ENCODE peak calls at places on chromosomes 5 and 9, in six cellular contexts. One of them, this sample, is unnamed.

GRCh38 chr9:14314424-14314928 is 535 bp upstream of the NFIB start:
- DNase-seq in astrocyte: peak
- DNase-seq in IMR-90: peak
- DNase-seq in fibroblast of lung: peak
- DNase-seq in mammary epithelial cell: peak
- DNase-seq in endothelial cell of umbilical vein: peak
- DNase-seq in this sample: peak

GRCh38 chr5:106092455-106092854 is 1578.3 kb downstream of the EFNA5 start:
- DNase-seq in astrocyte: peak
- DNase-seq in IMR-90: no peak
- DNase-seq in fibroblast of lung: peak
- DNase-seq in mammary epithelial cell: no peak
- DNase-seq in endothelial cell of umbilical vein: no peak
- DNase-seq in this sample: no peak

GRCh38 chr5:43207601-43208000 is 15.6 kb downstream of the NIM1K start:
- DNase-seq in astrocyte: peak
- DNase-seq in IMR-90: peak
- DNase-seq in fibroblast of lung: peak
- DNase-seq in mammary epithelial cell: no peak
- DNase-seq in endothelial cell of umbilical vein: no peak
- DNase-seq in this sample: no peak

GRCh38 chr5:59542841-59543825 is 350.4 kb downstream of the PDE4D start:
- DNase-seq in astrocyte: peak
- DNase-seq in IMR-90: no peak
- DNase-seq in fibroblast of lung: peak
- DNase-seq in mammary epithelial cell: no peak
- DNase-seq in endothelial cell of umbilical vein: peak
- DNase-seq in this sample: no peak

GRCh38 chr9:119736478-119737454 is 367.5 kb upstream of the BRINP1 start:
- DNase-seq in astrocyte: no peak
- DNase-seq in IMR-90: no peak
- DNase-seq in fibroblast of lung: no peak
- DNase-seq in mammary epithelial cell: no peak
- DNase-seq in endothelial cell of umbilical vein: no peak
- DNase-seq in this sample: no peak

GRCh38 chr5:55633574-55634203 is 78.4 kb downstream of the SLC38A9 start:
- DNase-seq in astrocyte: peak
- DNase-seq in IMR-90: peak
- DNase-seq in fibroblast of lung: peak
- DNase-seq in mammary epithelial cell: peak
- DNase-seq in endothelial cell of umbilical vein: no peak
- DNase-seq in this sample: no peak

GRCh38 chr5:164073013-164073535 is 567.7 kb downstream of the MAT2B start:
- DNase-seq in astrocyte: no peak
- DNase-seq in IMR-90: peak
- DNase-seq in fibroblast of lung: no peak
- DNase-seq in mammary epithelial cell: no peak
- DNase-seq in endothelial cell of umbilical vein: no peak
- DNase-seq in this sample: no peak

GRCh38 chr5:78387468-78388153 is 27.2 kb downstream of the SCAMP1 start:
- DNase-seq in astrocyte: no peak
- DNase-seq in IMR-90: no peak
- DNase-seq in fibroblast of lung: no peak
- DNase-seq in mammary epithelial cell: no peak
- DNase-seq in endothelial cell of umbilical vein: no peak
- DNase-seq in this sample: no peak

GRCh38 chr5:72036951-72037350 is 70.3 kb upstream of the MAP1B start:
- DNase-seq in astrocyte: peak
- DNase-seq in IMR-90: peak
- DNase-seq in fibroblast of lung: peak
- DNase-seq in mammary epithelial cell: peak
- DNase-seq in endothelial cell of umbilical vein: no peak
- DNase-seq in this sample: no peak

GRCh38 chr9:88477300-88477751 is 57.7 kb upstream of the NXNL2 start:
- DNase-seq in astrocyte: peak
- DNase-seq in IMR-90: peak
- DNase-seq in fibroblast of lung: peak
- DNase-seq in mammary epithelial cell: peak
- DNase-seq in endothelial cell of umbilical vein: no peak
- DNase-seq in this sample: no peak

GRCh38 chr9:135729480-135729879 is 27.5 kb downstream of the KCNT1 start:
- DNase-seq in astrocyte: no peak
- DNase-seq in IMR-90: no peak
- DNase-seq in fibroblast of lung: no peak
- DNase-seq in mammary epithelial cell: no peak
- DNase-seq in endothelial cell of umbilical vein: no peak
- DNase-seq in this sample: no peak

GRCh38 chr9:136747161-136748060 is 914 bp downstream of the LCN6 start:
- DNase-seq in astrocyte: no peak
- DNase-seq in IMR-90: no peak
- DNase-seq in fibroblast of lung: no peak
- DNase-seq in mammary epithelial cell: no peak
- DNase-seq in endothelial cell of umbilical vein: no peak
- DNase-seq in this sample: no peak

GRCh38 chr5:113788141-113788540 is 274.6 kb downstream of the YTHDC2 start:
- DNase-seq in astrocyte: no peak
- DNase-seq in IMR-90: no peak
- DNase-seq in fibroblast of lung: no peak
- DNase-seq in mammary epithelial cell: no peak
- DNase-seq in endothelial cell of umbilical vein: no peak
- DNase-seq in this sample: no peak
- H2AFZ ChIP-seq in astrocyte: no peak
- H2AFZ ChIP-seq in IMR-90: no peak
- H2AFZ ChIP-seq in fibroblast of lung: no peak
- H2AFZ ChIP-seq in mammary epithelial cell: no peak
- H2AFZ ChIP-seq in endothelial cell of umbilical vein: no peak
- H2AFZ ChIP-seq in this sample: no peak

DNA sequence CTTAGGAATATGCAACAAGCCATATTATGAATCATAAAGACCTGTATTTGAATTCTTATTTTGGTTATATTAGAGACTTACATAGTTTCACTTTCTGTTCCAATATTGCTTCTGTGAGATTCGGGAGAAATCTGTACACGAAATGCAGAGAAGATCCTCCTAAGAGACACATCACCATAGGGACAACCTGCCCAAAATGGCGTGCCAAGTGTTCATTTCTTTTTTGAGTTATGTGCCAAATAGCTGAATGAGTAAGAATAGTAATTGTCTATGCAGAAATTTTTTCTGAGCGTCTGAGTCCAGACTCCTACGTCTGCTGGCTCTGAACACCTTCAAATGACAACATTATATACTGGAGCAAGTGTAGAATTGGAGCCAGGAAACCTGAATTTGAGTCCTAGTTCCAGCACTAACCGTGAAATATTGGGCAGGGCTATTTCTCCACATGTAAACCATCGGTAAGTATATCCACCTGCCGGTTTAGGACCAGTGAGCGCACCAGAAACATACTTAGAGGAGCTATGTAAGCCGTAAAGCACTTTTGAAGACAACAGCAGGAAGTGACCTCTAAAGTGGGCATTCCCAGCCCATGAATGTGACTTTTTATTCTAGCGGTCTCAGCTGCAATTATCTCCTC is 163.9 kb upstream of the DMRT1 start:
- DNase-seq in astrocyte: peak
- DNase-seq in IMR-90: no peak
- DNase-seq in fibroblast of lung: peak
- DNase-seq in mammary epithelial cell: no peak
- DNase-seq in endothelial cell of umbilical vein: peak
- DNase-seq in this sample: peak
- H2AFZ ChIP-seq in astrocyte: peak
- H2AFZ ChIP-seq in IMR-90: peak
- H2AFZ ChIP-seq in fibroblast of lung: peak
- H2AFZ ChIP-seq in mammary epithelial cell: peak
- H2AFZ ChIP-seq in endothelial cell of umbilical vein: peak
- H2AFZ ChIP-seq in this sample: no peak

DNA sequence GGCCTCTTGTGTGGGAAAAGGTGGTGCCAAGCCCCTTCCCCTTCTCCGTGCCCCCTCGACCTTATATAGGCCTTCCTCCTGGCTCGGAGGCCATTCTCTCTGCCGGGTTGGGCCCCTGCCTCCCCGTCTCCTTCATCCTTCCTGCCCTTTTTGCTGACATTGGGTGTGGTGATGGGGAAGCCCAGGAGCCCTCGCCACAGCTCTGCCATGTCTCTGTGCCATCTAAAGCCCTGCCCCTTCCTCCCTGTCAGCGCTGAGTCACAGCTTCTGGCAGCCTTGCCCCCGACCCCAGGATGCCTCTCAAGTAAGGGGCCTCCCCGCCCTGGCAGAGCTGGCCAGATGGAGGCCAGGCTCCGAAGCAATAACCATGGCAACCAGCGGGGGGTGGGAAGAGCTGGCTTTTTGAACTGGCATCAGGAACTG is 30.4 kb downstream of the JADE2 start:
- DNase-seq in astrocyte: peak
- DNase-seq in IMR-90: peak
- DNase-seq in fibroblast of lung: peak
- DNase-seq in mammary epithelial cell: peak
- DNase-seq in endothelial cell of umbilical vein: peak
- DNase-seq in this sample: peak
- H2AFZ ChIP-seq in astrocyte: no peak
- H2AFZ ChIP-seq in IMR-90: peak
- H2AFZ ChIP-seq in fibroblast of lung: no peak
- H2AFZ ChIP-seq in mammary epithelial cell: no peak
- H2AFZ ChIP-seq in endothelial cell of umbilical vein: no peak
- H2AFZ ChIP-seq in this sample: no peak

GRCh38 chr5:172459396-172460165 is 5.3 kb upstream of the SH3PXD2B start:
- DNase-seq in astrocyte: no peak
- DNase-seq in IMR-90: no peak
- DNase-seq in fibroblast of lung: no peak
- DNase-seq in mammary epithelial cell: no peak
- DNase-seq in endothelial cell of umbilical vein: no peak
- DNase-seq in this sample: no peak

GRCh38 chr5:172455087-172455381 is 709 bp upstream of the SH3PXD2B start:
- DNase-seq in astrocyte: no peak
- DNase-seq in IMR-90: no peak
- DNase-seq in fibroblast of lung: no peak
- DNase-seq in mammary epithelial cell: no peak
- DNase-seq in endothelial cell of umbilical vein: peak
- DNase-seq in this sample: no peak

GRCh38 chr5:172455511-172456061 is 1.3 kb upstream of the SH3PXD2B start:
- DNase-seq in astrocyte: peak
- DNase-seq in IMR-90: peak
- DNase-seq in fibroblast of lung: peak
- DNase-seq in mammary epithelial cell: no peak
- DNase-seq in endothelial cell of umbilical vein: peak
- DNase-seq in this sample: no peak

GRCh38 chr5:172456076-172456800 is 1.9 kb upstream of the SH3PXD2B start:
- DNase-seq in astrocyte: no peak
- DNase-seq in IMR-90: no peak
- DNase-seq in fibroblast of lung: no peak
- DNase-seq in mammary epithelial cell: no peak
- DNase-seq in endothelial cell of umbilical vein: no peak
- DNase-seq in this sample: no peak

GRCh38 chr5:172458956-172459355 is 4.6 kb upstream of the SH3PXD2B start:
- DNase-seq in astrocyte: no peak
- DNase-seq in IMR-90: no peak
- DNase-seq in fibroblast of lung: no peak
- DNase-seq in mammary epithelial cell: no peak
- DNase-seq in endothelial cell of umbilical vein: no peak
- DNase-seq in this sample: no peak
- H2AFZ ChIP-seq in astrocyte: no peak
- H2AFZ ChIP-seq in IMR-90: no peak
- H2AFZ ChIP-seq in fibroblast of lung: no peak
- H2AFZ ChIP-seq in mammary epithelial cell: no peak
- H2AFZ ChIP-seq in endothelial cell of umbilical vein: no peak
- H2AFZ ChIP-seq in this sample: no peak

DNA sequence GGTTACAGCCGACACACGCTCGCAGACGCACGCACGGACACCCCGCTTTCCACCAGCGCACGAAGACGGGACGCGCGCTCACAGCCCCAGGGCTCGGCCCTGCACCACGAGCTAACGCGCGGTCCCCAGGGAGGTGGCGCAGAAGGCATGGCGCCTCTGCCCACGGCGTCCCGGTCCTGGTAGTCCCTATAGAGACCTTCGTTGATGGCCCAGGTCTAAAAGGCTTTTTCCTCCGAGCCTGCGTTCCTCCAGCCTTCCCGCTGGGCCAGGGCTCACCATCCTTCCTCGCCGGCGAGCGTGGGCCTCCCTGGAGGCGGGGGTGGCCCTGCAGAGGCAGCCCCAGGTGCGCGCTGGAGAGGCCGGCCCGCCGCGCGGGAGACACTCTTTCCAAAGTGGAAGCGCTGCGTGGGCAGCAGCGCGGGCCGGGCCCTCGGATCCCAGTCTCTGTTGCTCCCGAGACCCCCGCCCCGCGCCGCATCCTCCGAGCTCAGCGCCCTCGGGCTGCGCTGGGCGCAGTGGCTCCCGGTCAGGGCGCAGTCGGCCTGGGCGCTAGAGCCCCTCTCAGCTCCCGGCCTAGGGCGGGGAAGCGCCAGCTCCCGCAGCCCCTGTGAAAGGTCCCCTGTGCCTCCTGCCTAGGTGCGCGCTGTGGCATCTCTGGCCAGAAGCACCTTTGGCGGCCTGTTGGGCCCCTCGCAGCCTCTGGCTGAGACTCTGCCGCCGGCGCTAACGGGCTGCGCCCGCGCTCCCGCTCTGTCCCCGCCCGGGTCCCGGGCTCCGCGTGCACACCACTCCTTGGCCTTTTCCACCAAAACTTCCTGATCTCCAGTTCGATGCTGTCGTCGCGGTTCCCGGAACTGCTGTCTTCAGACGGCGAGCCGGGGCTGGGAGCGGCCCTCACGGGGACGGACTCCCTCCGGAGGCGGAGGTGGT is 31.9 kb upstream of the FANCC start:
- DNase-seq in astrocyte: no peak
- DNase-seq in IMR-90: no peak
- DNase-seq in fibroblast of lung: peak
- DNase-seq in mammary epithelial cell: no peak
- DNase-seq in endothelial cell of umbilical vein: no peak
- DNase-seq in this sample: no peak
- H2AFZ ChIP-seq in astrocyte: peak
- H2AFZ ChIP-seq in IMR-90: peak
- H2AFZ ChIP-seq in fibroblast of lung: no peak
- H2AFZ ChIP-seq in mammary epithelial cell: peak
- H2AFZ ChIP-seq in endothelial cell of umbilical vein: peak
- H2AFZ ChIP-seq in this sample: no peak

DNA sequence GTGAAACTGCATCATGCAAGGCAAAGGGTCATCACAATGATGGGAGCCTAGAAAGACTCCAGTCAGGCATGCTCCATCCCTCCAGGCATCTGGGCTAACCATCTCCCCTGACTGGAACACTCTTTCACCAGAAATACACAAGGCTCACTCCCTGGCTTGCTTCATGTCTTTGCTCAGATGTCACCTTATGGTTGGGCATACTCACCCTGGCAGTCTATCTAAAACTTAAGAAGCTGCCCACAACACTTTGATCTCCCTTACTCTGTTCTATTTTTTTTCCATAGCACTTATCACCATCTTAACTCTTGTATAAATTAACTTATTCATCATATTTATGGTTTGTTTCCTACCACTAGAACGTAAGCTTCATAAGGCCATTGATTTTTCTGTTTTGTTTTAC is 90.0 kb downstream of the SPEF2 start:
- DNase-seq in astrocyte: no peak
- DNase-seq in IMR-90: no peak
- DNase-seq in fibroblast of lung: no peak
- DNase-seq in mammary epithelial cell: no peak
- DNase-seq in endothelial cell of umbilical vein: no peak
- DNase-seq in this sample: no peak
- H2AFZ ChIP-seq in astrocyte: no peak
- H2AFZ ChIP-seq in IMR-90: no peak
- H2AFZ ChIP-seq in fibroblast of lung: no peak
- H2AFZ ChIP-seq in mammary epithelial cell: no peak
- H2AFZ ChIP-seq in endothelial cell of umbilical vein: no peak
- H2AFZ ChIP-seq in this sample: no peak